ENCODE peak calls at places on chromosomes 4 and X, in six cellular contexts. T, O, S, K, Y and E are unnamed samples.

GRCh38 chr4:128393111-128393704 is 105.6 kb upstream of the PGRMC2 start:
- DNase-seq in T (no peak), O (no peak), S (peak; percentile 11), Y (no peak), K (no peak), E (no peak)

GRCh38 chr4:174554329-174554728 is 32.0 kb upstream of the HPGD start:
- DNase-seq in T (no peak), Y (no peak), S (no peak), K (no peak), O (no peak), E (no peak)

GRCh38 chrX:51144828-51145442 is 187.7 kb upstream of the NUDT10 start:
- DNase-seq in S (peak; percentile 48), K (peak; percentile 16), O (peak; percentile 32), Y (peak; percentile 1), T (no peak), E (peak; percentile 18)

GRCh38 chr4:166308589-166308988 is 435.6 kb downstream of the TLL1 start:
- DNase-seq in T (no peak), K (no peak), Y (no peak), S (no peak), O (no peak), E (no peak)

GRCh38 chrX:130523460-130524394 is 121.9 kb downstream of the RBMX2 start:
- DNase-seq in T (no peak), K (no peak), O (peak; percentile 78), Y (no peak), S (peak; percentile 80), E (no peak)

GRCh38 chrX:23052324-23052723 is 52.6 kb downstream of the DDX53 start:
- DNase-seq in O (no peak), S (no peak), T (no peak), Y (no peak), K (no peak), E (no peak)

GRCh38 chrX:134938682-134939081 is 52.1 kb upstream of the SMIM10 start:
- DNase-seq in O (no peak), S (no peak), T (no peak), Y (no peak), K (no peak), E (no peak)

GRCh38 chr4:121686265-121686664 is 10.5 kb downstream of the ANXA5 start:
- DNase-seq in K (no peak), T (no peak), O (no peak), S (no peak), Y (no peak), E (no peak)

GRCh38 chr4:165765053-165765452 is 108.0 kb upstream of the TLL1 start:
- DNase-seq in T (no peak), O (no peak), K (no peak), S (no peak), Y (no peak), E (no peak)

GRCh38 chr4:150006197-150006596 is 72.0 kb upstream of the DCLK2 start:
- DNase-seq in O (no peak), T (no peak), Y (no peak), K (no peak), S (no peak), E (no peak)

GRCh38 chrX:87045352-87045751 is 472.2 kb upstream of the KLHL4 start:
- DNase-seq in S (no peak), Y (no peak), O (no peak), T (no peak), K (no peak), E (no peak)

GRCh38 chrX:1384738-1385250 is 7.1 kb downstream of the SLC25A6 start:
- DNase-seq in O (no peak), S (peak; percentile 21), T (no peak), K (no peak), Y (no peak), E (no peak)

GRCh38 chrX:47240619-47241018 is 7.8 kb downstream of the USP11 start:
- DNase-seq in T (no peak), O (no peak), K (no peak), S (no peak), Y (no peak), E (no peak)

GRCh38 chrX:12791253-12792228 is at the start of gene PRPS2:
- DNase-seq in K (peak; percentile 16), T (no peak), S (peak; percentile 88), O (peak; percentile 86), Y (no peak), E (no peak)

GRCh38 chrX:46840946-46841740 is 4.3 kb downstream of the RP2 start:
- DNase-seq in Y (no peak), O (no peak), T (no peak), S (no peak), K (no peak), E (no peak)

GRCh38 chrX:133482345-133483041 is 67.2 kb upstream of the GPC4 start:
- DNase-seq in S (no peak), K (no peak), T (no peak), O (no peak), Y (no peak), E (no peak)

GRCh38 chr4:184815046-184815877 is 10.5 kb downstream of the ACSL1 start:
- DNase-seq in T (peak; percentile 60), S (peak; percentile 78), K (peak; percentile 74), Y (peak; percentile 89), O (peak; percentile 42), E (no peak)

GRCh38 chr4:1400191-1400805 is 5.9 kb downstream of the NKX1-1 start:
- DNase-seq in S (peak; percentile 21), K (no peak), T (no peak), Y (no peak), O (no peak), E (no peak)
- TF ChIP-seq SIN3A in S (no peak), K (no peak), T (no peak), Y (no peak), O (no peak), E (no peak)

GRCh38 chr4:88137112-88137511 is 21.3 kb downstream of the ABCG2 start:
- DNase-seq in Y (no peak), O (no peak), K (no peak), T (no peak), S (no peak), E (no peak)
- TF ChIP-seq REST in Y (no peak), O (no peak), K (no peak), T (no peak), S (no peak), E (no peak)

DNA sequence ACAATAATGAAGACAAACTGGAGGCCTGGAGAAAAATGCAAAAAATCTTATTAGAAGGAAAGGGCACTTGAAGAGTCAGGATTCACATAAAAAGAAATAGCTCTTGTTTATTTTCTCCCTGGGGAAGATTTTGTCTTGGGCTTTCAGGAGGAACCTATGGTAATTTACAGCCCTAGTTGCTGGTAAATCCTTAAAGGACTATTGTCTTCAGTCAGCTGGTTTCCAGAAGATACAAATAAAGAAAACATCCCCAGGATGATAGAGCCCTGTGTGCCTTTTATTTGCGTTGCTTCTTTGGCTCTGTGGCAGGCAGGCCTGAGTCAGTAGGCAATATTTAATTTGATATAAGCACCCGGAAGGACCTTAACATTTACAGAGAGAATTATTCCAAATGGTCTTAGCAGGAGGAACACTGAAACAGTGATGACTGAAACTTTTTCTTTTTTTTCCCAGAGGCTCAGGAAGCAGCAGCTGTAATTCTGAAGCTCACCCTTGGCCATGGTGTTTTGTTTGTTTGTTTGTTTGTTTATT is 131.0 kb upstream of the SLC34A2 start:
- DNase-seq in K (no peak), S (no peak), T (no peak), Y (no peak), O (no peak), E (no peak)
- H3K9me3 ChIP-seq in K (no peaks in the 10 kb centered on the region), S (no peaks in the 10 kb centered on the region), T (no peaks in the 10 kb centered on the region), Y (no peaks in the 10 kb centered on the region), O (no peaks in the 10 kb centered on the region), E (no peaks in the 10 kb centered on the region)

DNA sequence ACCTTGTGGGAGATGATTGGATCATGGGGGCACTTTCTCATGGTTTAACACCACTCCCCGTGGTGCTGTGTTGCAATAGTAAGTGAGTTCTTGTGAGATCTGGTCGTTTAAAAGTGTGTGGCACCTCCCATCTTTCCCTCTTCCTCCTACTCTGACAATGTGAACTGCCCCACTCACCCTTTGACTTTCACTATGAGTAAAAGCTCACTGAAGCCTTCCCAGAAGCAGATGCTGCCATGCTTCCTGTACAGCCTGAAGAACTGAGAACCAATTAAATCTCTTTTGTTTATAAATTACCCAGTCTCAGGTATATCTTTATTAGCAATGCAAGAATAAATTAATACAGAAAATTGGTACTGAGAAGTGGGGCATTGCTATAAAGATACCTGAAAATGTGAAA is 509.6 kb upstream of the CT83 start:
- DNase-seq in T (no peak), Y (no peak), K (no peak), O (no peak), S (no peak), E (no peak)
- TF ChIP-seq SIN3A in T (no peak), Y (no peak), K (no peak), O (no peak), S (no peak), E (no peak)

GRCh38 chrX:69317721-69318120 is 152.5 kb upstream of the PJA1 start:
- DNase-seq in K (no peak), Y (no peak), S (peak; percentile 1), O (no peak), T (no peak), E (no peak)

GRCh38 chrX:69318651-69319305 is 153.5 kb upstream of the PJA1 start:
- DNase-seq in T (no peak), K (no peak), S (peak; percentile 7), Y (no peak), O (no peak), E (no peak)

GRCh38 chrX:69313622-69314290 is 148.5 kb upstream of the PJA1 start:
- DNase-seq in T (no peak), K (no peak), S (peak; percentile 8), Y (no peak), O (no peak), E (no peak)

GRCh38 chrX:69312141-69312670 is 147.0 kb upstream of the PJA1 start:
- DNase-seq in Y (no peak), S (no peak), T (no peak), K (no peak), O (no peak), E (no peak)

DNA sequence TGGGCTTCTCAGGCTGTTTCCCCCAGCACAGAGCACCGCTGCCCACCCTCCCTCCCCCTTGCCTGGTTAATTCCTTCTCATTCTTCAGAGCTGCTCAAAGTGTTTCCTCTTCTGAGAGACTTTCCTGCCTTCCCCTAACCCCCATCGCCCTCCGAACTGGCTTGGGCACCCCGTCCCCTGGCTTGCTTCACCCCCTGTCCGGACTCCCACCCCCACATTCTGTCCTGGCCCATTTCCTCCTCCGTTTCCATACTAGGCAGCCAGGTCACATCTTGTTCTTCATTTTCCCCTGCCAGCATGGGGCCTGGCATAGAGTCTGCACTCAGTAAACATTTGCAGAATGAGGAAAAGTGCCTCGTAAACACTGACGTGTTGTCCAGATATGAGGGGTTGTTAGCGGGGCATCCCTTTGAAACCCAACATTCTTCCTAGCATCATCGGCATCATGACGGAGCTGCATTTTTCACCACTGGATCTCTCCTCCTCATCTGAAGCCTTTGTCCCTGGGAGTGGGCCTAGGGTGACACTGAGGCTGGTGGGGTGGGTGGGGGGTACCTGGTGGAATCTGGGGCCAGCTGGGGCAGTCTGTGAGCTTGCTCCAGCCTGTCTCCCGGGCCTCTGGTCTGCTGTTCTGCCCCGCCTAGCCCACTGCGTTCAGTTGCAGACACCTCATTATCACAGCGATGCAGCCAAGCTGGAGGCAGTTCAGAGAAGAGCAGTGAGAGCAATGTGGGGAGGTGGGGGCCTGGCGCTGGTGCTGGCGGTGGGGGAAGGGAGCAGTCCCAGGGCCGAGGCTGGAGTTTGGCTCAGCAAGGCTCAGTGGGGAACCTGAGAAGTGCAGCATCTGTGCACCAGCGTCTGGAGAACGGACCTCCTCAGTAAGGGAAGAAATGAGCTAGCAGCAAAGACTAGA is 149.4 kb upstream of the PJA1 start:
- DNase-seq in Y (no peak), T (no peak), S (peak; percentile 12), O (no peak), K (no peak), E (no peak)
- TF ChIP-seq REST in Y (no peak), T (no peak), S (no peak), O (no peak), K (no peak), E (no peak)